ENCODE peak calls at places on chromosomes 2 and 18, in four cellular contexts. X is NAMALWA, S is KBM-7, J is coronary artery. W is an unnamed sample.
A peak's percentile ranks its signal among the peaks of the same experiment; 100 is the strongest.

GRCh38 chr2:98157557-98157956 is 70.6 kb downstream of the VWA3B start:
- DNase-seq in S (no peak), X (peak; percentile 41), J (no peak), W (no peak)

GRCh38 chr2:2181505-2181904 is 149.6 kb downstream of the MYT1L start:
- DNase-seq in X (no peak), J (no peak), S (no peak), W (no peak)

GRCh38 chr18:60232541-60232940 is 140.0 kb downstream of the MC4R start:
- DNase-seq in S (no peak), J (no peak), X (no peak), W (peak; percentile 37)

GRCh38 chr2:162037886-162038285 is 36.1 kb downstream of the DPP4 start:
- DNase-seq in S (no peak), X (no peak), J (no peak), W (no peak)

GRCh38 chr2:118112771-118113334 is 24.6 kb downstream of the INSIG2 start:
- DNase-seq in J (no peak), X (no peak), S (no peak), W (peak; percentile 88)

GRCh38 chr2:190893157-190893556 is 12.5 kb downstream of the GLS start:
- DNase-seq in X (no peak), J (no peak), S (no peak), W (no peak)

GRCh38 chr2:207226243-207226642 is 60.5 kb upstream of the KLF7 start:
- DNase-seq in S (no peak), J (no peak), X (no peak), W (no peak)

GRCh38 chr2:86336350-86337234 is 834 bp downstream of the REEP1 start:
- DNase-seq in X (no peak), J (no peak), S (no peak), W (no peak)

GRCh38 chr18:7577706-7578105 is 10.6 kb downstream of the PTPRM start:
- DNase-seq in J (no peak), X (no peak), S (no peak), W (no peak)

GRCh38 chr18:40874233-40874632 is 1080.8 kb upstream of the PIK3C3 start:
- DNase-seq in J (no peak), S (no peak), X (no peak), W (no peak)

GRCh38 chr2:33929467-33929866 is 330.4 kb upstream of the FAM98A start:
- DNase-seq in X (no peak), S (no peak), J (no peak), W (no peak)

GRCh38 chr2:212595036-212595654 is 56.5 kb upstream of the ERBB4 start:
- DNase-seq in J (no peak), S (peak; percentile 48), X (peak; percentile 51), W (peak; percentile 8)

GRCh38 chr2:96809951-96810782 is 5.9 kb upstream of the CNNM3 start:
- DNase-seq in X (no peak), S (no peak), J (no peak), W (no peak)

GRCh38 chr2:15588329-15588919 is 3.2 kb upstream of the DDX1 start:
- DNase-seq in S (peak; percentile 61), J (no peak), X (peak; percentile 63), W (peak; percentile 43)

GRCh38 chr18:40662898-40663437 is 1292.1 kb upstream of the PIK3C3 start:
- DNase-seq in X (no peak), S (no peak), J (no peak), W (no peak)

GRCh38 chr2:68386362-68386761 is 21.3 kb downstream of the PLEK start:
- DNase-seq in S (no peak), J (no peak), X (no peak), W (no peak)

GRCh38 chr2:133821107-133821760 is 253.0 kb upstream of the NCKAP5 start:
- DNase-seq in J (no peak), X (no peak), S (no peak), W (no peak)

W was measured in LoVo.